ENCODE peak calls at places on chromosomes 2 and 18, in four cellular contexts. U, Y, H and M are unnamed samples.

GRCh38 chr18:44779893-44780292 is 99.2 kb downstream of the SETBP1 start:
- DNase-seq in U (no peak), Y (no peak), H (no peak), M (no peak)

GRCh38 chr2:38148501-38148900 is 72.5 kb upstream of the CYP1B1 start:
- DNase-seq in U (peak), Y (no peak), H (no peak), M (no peak)

GRCh38 chr2:115739574-115739973 is 1297.1 kb downstream of the DPP10 start:
- DNase-seq in U (no peak), Y (no peak), H (no peak), M (peak)

GRCh38 chr2:179106342-179107178 is 56.6 kb upstream of the CCDC141 start:
- DNase-seq in U (peak), Y (no peak), H (peak), M (no peak)

GRCh38 chr2:161992526-161992925 is 81.5 kb downstream of the DPP4 start:
- DNase-seq in U (no peak), Y (no peak), H (peak), M (no peak)

GRCh38 chr2:116749994-116750393 is 1064.5 kb upstream of the DDX18 start:
- DNase-seq in U (no peak), Y (no peak), H (no peak), M (no peak)

GRCh38 chr2:119659601-119660342 is 19.2 kb upstream of the TMEM177 start:
- DNase-seq in U (peak), Y (no peak), H (no peak), M (peak)

GRCh38 chr2:54469484-54470053 is 13.4 kb downstream of the SPTBN1 start:
- DNase-seq in U (no peak), Y (no peak), H (no peak), M (no peak)

GRCh38 chr2:227150222-227150936 is 13.6 kb downstream of the COL4A4 start:
- DNase-seq in U (no peak), Y (no peak), H (no peak), M (no peak)

GRCh38 chr2:160816916-160817315 is 323.3 kb upstream of the RBMS1 start:
- DNase-seq in U (no peak), Y (no peak), H (no peak), M (no peak)

GRCh38 chr2:45568935-45569334 is 42.1 kb downstream of the SRBD1 start:
- DNase-seq in U (no peak), Y (no peak), H (no peak), M (no peak)

GRCh38 chr2:219537657-219538487 is 5.7 kb downstream of the CHPF start:
- DNase-seq in U (peak), Y (no peak), H (no peak), M (peak)

GRCh38 chr2:196427996-196428634 is 211.4 kb upstream of the CCDC150 start:
- DNase-seq in U (no peak), Y (no peak), H (no peak), M (no peak)

GRCh38 chr18:6203791-6204190 is 210.9 kb downstream of the L3MBTL4 start:
- DNase-seq in U (no peak), Y (no peak), H (no peak), M (no peak)

GRCh38 chr2:42458396-42458795 is 35.4 kb downstream of the KCNG3 start:
- DNase-seq in U (no peak), Y (no peak), H (no peak), M (no peak)

GRCh38 chr2:74779587-74780135 is 54.3 kb upstream of the HK2 start:
- DNase-seq in U (no peak), Y (no peak), H (no peak), M (no peak)

GRCh38 chr2:25938345-25938744 is 44.0 kb downstream of the KIF3C start:
- DNase-seq in U (no peak), Y (no peak), H (no peak), M (no peak)

GRCh38 chr2:125736306-125736705 is 919.7 kb upstream of the GYPC start:
- DNase-seq in U (no peak), Y (no peak), H (no peak), M (no peak)

GRCh38 chr2:150135223-150135883 is 352.1 kb downstream of the RND3 start:
- DNase-seq in U (peak), Y (no peak), H (no peak), M (no peak)

GRCh38 chr2:55311444-55311870 is 42.4 kb upstream of the MTIF2 start:
- DNase-seq in U (no peak), Y (no peak), H (peak), M (no peak)

GRCh38 chr2:152762202-152762601 is 43.8 kb downstream of the ARL6IP6 start:
- DNase-seq in U (no peak), Y (no peak), H (no peak), M (no peak)

GRCh38 chr18:13165636-13166423 is 52.7 kb upstream of the LDLRAD4 start:
- DNase-seq in U (no peak), Y (no peak), H (no peak), M (peak)

GRCh38 chr2:112607680-112608438 is 23.4 kb downstream of the CHCHD5 start:
- DNase-seq in U (no peak), Y (no peak), H (no peak), M (no peak)

GRCh38 chr18:46320928-46321855 is 217.0 kb downstream of the HAUS1 start:
- DNase-seq in U (no peak), Y (no peak), H (no peak), M (no peak)

GRCh38 chr18:63237911-63238710 is 81.5 kb downstream of the BCL2 start:
- DNase-seq in U (peak), Y (no peak), H (no peak), M (peak)

GRCh38 chr2:164061129-164061746 is 325.4 kb upstream of the FIGN start:
- DNase-seq in U (peak), Y (peak), H (peak), M (peak)

GRCh38 chr2:50133766-50134165 is 898.2 kb downstream of the NRXN1 start:
- DNase-seq in U (no peak), Y (no peak), H (no peak), M (no peak)

GRCh38 chr2:58973831-58974281 is 732.7 kb upstream of the FANCL start:
- DNase-seq in U (no peak), Y (no peak), H (no peak), M (peak)

GRCh38 chr2:143125647-143126046 is 3.6 kb upstream of the ARHGAP15 start:
- DNase-seq in U (no peak), Y (no peak), H (no peak), M (no peak)

GRCh38 chr2:216142540-216142939 is 33.4 kb downstream of the XRCC5 start:
- DNase-seq in U (no peak), Y (no peak), H (peak), M (no peak)

GRCh38 chr2:162063281-162063680 is 10.7 kb downstream of the DPP4 start:
- DNase-seq in U (no peak), Y (no peak), H (no peak), M (no peak)

GRCh38 chr2:75606851-75607798 is 39.5 kb upstream of the MRPL19 start:
- DNase-seq in U (no peak), Y (no peak), H (no peak), M (no peak)

GRCh38 chr18:13530215-13530878 is 196.0 kb downstream of the FAM210A start:
- DNase-seq in U (no peak), Y (no peak), H (no peak), M (no peak)

GRCh38 chr2:149857344-149857743 is 269.8 kb upstream of the MMADHC start:
- DNase-seq in U (no peak), Y (no peak), H (no peak), M (no peak)

GRCh38 chr18:3932285-3932684 is 482.3 kb downstream of the TGIF1 start:
- DNase-seq in U (no peak), Y (no peak), H (no peak), M (no peak)

GRCh38 chr2:102112692-102113665 is 29.6 kb upstream of the IL1R1 start:
- DNase-seq in U (no peak), Y (no peak), H (no peak), M (no peak)

GRCh38 chr18:57542801-57543427 is 43.6 kb downstream of the FECH start:
- DNase-seq in U (no peak), Y (no peak), H (no peak), M (no peak)

GRCh38 chr18:35616664-35617423 is 35.3 kb downstream of the GALNT1 start:
- DNase-seq in U (no peak), Y (peak), H (peak), M (no peak)

GRCh38 chr2:64622443-64623231 is 31.1 kb downstream of the SERTAD2 start:
- DNase-seq in U (no peak), Y (no peak), H (no peak), M (peak)

GRCh38 chr2:222424729-222425671 is 657 bp downstream of the SGPP2 start:
- DNase-seq in U (no peak), Y (no peak), H (no peak), M (peak)
- TF ChIP-seq ATF2 in U (no peak), Y (no peak), H (no peak), M (no peak)

GRCh38 chr2:23563673-23564617 is 179.0 kb downstream of the KLHL29 start:
- DNase-seq in U (no peak), Y (no peak), H (no peak), M (peak)
- TF ChIP-seq TCF7 in U (no peak), Y (no peak), H (no peak), M (no peak)

GRCh38 chr2:8570637-8571036 is 111.2 kb upstream of the ID2 start:
- DNase-seq in U (no peak), Y (no peak), H (no peak), M (no peak)

GRCh38 chr2:8571286-8571791 is 110.5 kb upstream of the ID2 start:
- DNase-seq in U (no peak), Y (no peak), H (no peak), M (no peak)

GRCh38 chr2:8573234-8573941 is 108.5 kb upstream of the ID2 start:
- DNase-seq in U (peak), Y (no peak), H (no peak), M (peak)

GRCh38 chr2:8572712-8573233 is 109.1 kb upstream of the ID2 start:
- DNase-seq in U (no peak), Y (no peak), H (no peak), M (no peak)

GRCh38 chr2:8571792-8572499 is 109.9 kb upstream of the ID2 start:
- DNase-seq in U (peak), Y (no peak), H (no peak), M (no peak)
- TF ChIP-seq ATF2 in U (no peak), Y (no peak), H (no peak), M (no peak)

GRCh38 chr2:232886176-232886575 is 16.1 kb downstream of the SNORC start:
- DNase-seq in U (no peak), Y (no peak), H (no peak), M (no peak)

GRCh38 chr2:232888099-232888836 is 18.2 kb downstream of the SNORC start:
- DNase-seq in U (no peak), Y (no peak), H (no peak), M (no peak)

GRCh38 chr2:232886632-232887031 is 16.6 kb downstream of the SNORC start:
- DNase-seq in U (no peak), Y (no peak), H (no peak), M (no peak)

GRCh38 chr2:232888839-232889529 is 18.9 kb downstream of the SNORC start:
- DNase-seq in U (no peak), Y (no peak), H (no peak), M (no peak)

DNA sequence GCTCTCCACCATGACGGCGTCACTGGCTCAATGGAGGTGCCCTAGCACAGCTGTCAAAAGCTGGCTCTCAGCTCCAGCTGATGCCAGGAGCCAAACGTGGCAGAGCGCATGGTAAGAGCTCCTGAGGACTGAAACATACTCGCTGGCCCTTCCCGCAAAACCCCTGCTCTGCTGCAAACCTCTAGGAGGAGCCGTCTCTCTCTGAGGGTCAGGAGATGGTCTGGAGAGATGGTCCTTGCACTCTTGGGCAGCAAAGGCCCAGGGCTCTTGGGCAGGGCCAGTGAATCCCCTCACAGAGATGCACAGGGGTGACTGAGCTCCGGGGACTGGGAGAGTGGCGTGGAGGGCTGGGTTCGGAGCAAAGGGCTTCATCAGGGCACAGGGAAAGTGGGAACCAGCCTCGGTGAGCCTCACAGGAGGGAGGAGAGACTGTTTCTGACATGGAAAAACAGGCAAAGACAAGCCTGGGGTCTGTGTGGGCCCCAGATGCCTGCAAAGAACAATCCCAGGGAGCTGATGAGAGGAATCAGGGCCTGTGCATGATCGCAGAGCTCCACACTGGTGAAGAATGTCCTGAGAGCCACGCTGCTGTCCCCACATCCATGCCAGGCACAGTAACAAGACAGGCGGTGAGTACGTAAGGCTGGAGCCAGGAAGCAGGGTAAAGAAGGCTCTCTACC is 17.2 kb downstream of the SNORC start:
- DNase-seq in U (no peak), Y (no peak), H (no peak), M (peak)
- TF ChIP-seq TCF7 in U (no peak), Y (no peak), H (no peak), M (no peak)